ENCODE peak calls at places on chromosomes 3 and 15, in four cellular contexts. One of them, this sample, is unnamed. For H3K4me1, the result is how much of the 10 kb centered on the place peaks cover.

GRCh38 chr3:37447732-37448131 is 273.4 kb upstream of the LRRFIP2 start:
- DNase-seq in A549: no peak
- DNase-seq in OCI-LY7: no peak
- DNase-seq in neural progenitor cell: no peak
- DNase-seq in this sample: peak

GRCh38 chr3:195182470-195182795 is 88.5 kb downstream of the XXYLT1 start:
- DNase-seq in A549: no peak
- DNase-seq in OCI-LY7: no peak
- DNase-seq in neural progenitor cell: no peak
- DNase-seq in this sample: peak

GRCh38 chr3:112651516-112651915 is 10.6 kb upstream of the CCDC80 start:
- DNase-seq in A549: no peak
- DNase-seq in OCI-LY7: no peak
- DNase-seq in neural progenitor cell: no peak
- DNase-seq in this sample: peak

GRCh38 chr3:170079466-170080165 is 41.8 kb downstream of the GPR160 start:
- DNase-seq in A549: no peak
- DNase-seq in OCI-LY7: no peak
- DNase-seq in neural progenitor cell: no peak
- DNase-seq in this sample: no peak

GRCh38 chr3:88986834-88987233 is 120.6 kb upstream of the EPHA3 start:
- DNase-seq in A549: no peak
- DNase-seq in OCI-LY7: no peak
- DNase-seq in neural progenitor cell: no peak
- DNase-seq in this sample: peak

GRCh38 chr15:31236184-31237041 is 90.2 kb upstream of the KLF13 start:
- DNase-seq in A549: peak
- DNase-seq in OCI-LY7: peak
- DNase-seq in neural progenitor cell: no peak
- DNase-seq in this sample: peak

GRCh38 chr3:38490288-38490860 is 5.8 kb upstream of the EXOG start:
- DNase-seq in A549: no peak
- DNase-seq in OCI-LY7: no peak
- DNase-seq in neural progenitor cell: peak
- DNase-seq in this sample: peak

GRCh38 chr3:150610785-150611184 is 7.7 kb downstream of the SELENOT start:
- DNase-seq in A549: no peak
- DNase-seq in OCI-LY7: no peak
- DNase-seq in neural progenitor cell: no peak
- DNase-seq in this sample: no peak

GRCh38 chr3:142983318-142983717 is 18.1 kb upstream of the U2SURP start:
- DNase-seq in A549: no peak
- DNase-seq in OCI-LY7: no peak
- DNase-seq in neural progenitor cell: no peak
- DNase-seq in this sample: no peak

GRCh38 chr15:80745888-80746287 is 33.3 kb upstream of the CEMIP start:
- DNase-seq in A549: no peak
- DNase-seq in OCI-LY7: no peak
- DNase-seq in neural progenitor cell: no peak
- DNase-seq in this sample: no peak

GRCh38 chr3:46405301-46406079 is 1.4 kb downstream of the CCR5AS start:
- DNase-seq in A549: no peak
- DNase-seq in OCI-LY7: no peak
- DNase-seq in neural progenitor cell: no peak
- DNase-seq in this sample: peak

GRCh38 chr3:188432826-188433525 is 279.0 kb downstream of the LPP start:
- DNase-seq in A549: no peak
- DNase-seq in OCI-LY7: no peak
- DNase-seq in neural progenitor cell: no peak
- DNase-seq in this sample: no peak

GRCh38 chr3:184479426-184480126 is 82.0 kb upstream of the EPHB3 start:
- DNase-seq in A549: no peak
- DNase-seq in OCI-LY7: no peak
- DNase-seq in neural progenitor cell: no peak
- DNase-seq in this sample: no peak

GRCh38 chr3:128556949-128557348 is 63.9 kb upstream of the GATA2 start:
- DNase-seq in A549: no peak
- DNase-seq in OCI-LY7: no peak
- DNase-seq in neural progenitor cell: no peak
- DNase-seq in this sample: peak

GRCh38 chr15:26807517-26808427 is 34.9 kb upstream of the GABRB3 start:
- DNase-seq in A549: no peak
- DNase-seq in OCI-LY7: no peak
- DNase-seq in neural progenitor cell: no peak
- DNase-seq in this sample: no peak

GRCh38 chr3:104178695-104179094 is 1188.0 kb upstream of the ALCAM start:
- DNase-seq in A549: no peak
- DNase-seq in OCI-LY7: no peak
- DNase-seq in neural progenitor cell: no peak
- DNase-seq in this sample: no peak

GRCh38 chr15:98433856-98434255 is 214.5 kb upstream of the IGF1R start:
- DNase-seq in A549: no peak
- DNase-seq in OCI-LY7: no peak
- DNase-seq in neural progenitor cell: no peak
- DNase-seq in this sample: no peak

GRCh38 chr15:98813956-98814355 is 165.6 kb downstream of the IGF1R start:
- DNase-seq in A549: no peak
- DNase-seq in OCI-LY7: no peak
- DNase-seq in neural progenitor cell: no peak
- DNase-seq in this sample: no peak

GRCh38 chr3:124391774-124392173 is 338.5 kb upstream of the UMPS start:
- DNase-seq in A549: no peak
- DNase-seq in OCI-LY7: no peak
- DNase-seq in neural progenitor cell: no peak
- DNase-seq in this sample: no peak

GRCh38 chr15:43828061-43828657 is 1.4 kb downstream of the WDR76 start:
- DNase-seq in A549: no peak
- DNase-seq in OCI-LY7: peak
- DNase-seq in neural progenitor cell: peak
- DNase-seq in this sample: no peak

GRCh38 chr15:47674576-47675232 is 42.6 kb upstream of the SEMA6D start:
- DNase-seq in A549: no peak
- DNase-seq in OCI-LY7: no peak
- DNase-seq in neural progenitor cell: peak
- DNase-seq in this sample: peak

GRCh38 chr3:35322070-35322469 is 317.3 kb upstream of the ARPP21 start:
- DNase-seq in A549: no peak
- DNase-seq in OCI-LY7: no peak
- DNase-seq in neural progenitor cell: no peak
- DNase-seq in this sample: no peak

GRCh38 chr3:66303556-66303955 is 82.8 kb downstream of the SLC25A26 start:
- DNase-seq in A549: no peak
- DNase-seq in OCI-LY7: no peak
- DNase-seq in neural progenitor cell: no peak
- DNase-seq in this sample: no peak

GRCh38 chr3:185283374-185283935 is 29.6 kb upstream of the EHHADH start:
- DNase-seq in A549: peak
- DNase-seq in OCI-LY7: no peak
- DNase-seq in neural progenitor cell: no peak
- DNase-seq in this sample: peak

GRCh38 chr3:60555704-60556340 is 695.4 kb downstream of the FHIT start:
- DNase-seq in A549: no peak
- DNase-seq in OCI-LY7: peak
- DNase-seq in neural progenitor cell: peak
- DNase-seq in this sample: peak

GRCh38 chr15:63818628-63819027 is 15.1 kb downstream of the HERC1 start:
- DNase-seq in A549: no peak
- DNase-seq in OCI-LY7: no peak
- DNase-seq in neural progenitor cell: no peak
- DNase-seq in this sample: no peak

GRCh38 chr3:9837701-9838582 is 5.9 kb downstream of the RPUSD3 start:
- DNase-seq in A549: no peak
- DNase-seq in OCI-LY7: no peak
- DNase-seq in neural progenitor cell: no peak
- DNase-seq in this sample: peak

GRCh38 chr3:28912120-28912885 is 368.6 kb upstream of the RBMS3 start:
- DNase-seq in A549: no peak
- DNase-seq in OCI-LY7: no peak
- DNase-seq in neural progenitor cell: no peak
- DNase-seq in this sample: no peak

GRCh38 chr3:49276475-49277356 is at the start of gene C3orf62:
- DNase-seq in A549: peak
- DNase-seq in OCI-LY7: no peak
- DNase-seq in neural progenitor cell: peak
- DNase-seq in this sample: peak

GRCh38 chr15:62559049-62559733 is 394.1 kb upstream of the C2CD4B start:
- DNase-seq in A549: no peak
- DNase-seq in OCI-LY7: no peak
- DNase-seq in neural progenitor cell: no peak
- DNase-seq in this sample: peak

GRCh38 chr3:94173667-94174434 is 111.0 kb downstream of the NSUN3 start:
- DNase-seq in A549: no peak
- DNase-seq in OCI-LY7: no peak
- DNase-seq in neural progenitor cell: no peak
- DNase-seq in this sample: no peak

DNA sequence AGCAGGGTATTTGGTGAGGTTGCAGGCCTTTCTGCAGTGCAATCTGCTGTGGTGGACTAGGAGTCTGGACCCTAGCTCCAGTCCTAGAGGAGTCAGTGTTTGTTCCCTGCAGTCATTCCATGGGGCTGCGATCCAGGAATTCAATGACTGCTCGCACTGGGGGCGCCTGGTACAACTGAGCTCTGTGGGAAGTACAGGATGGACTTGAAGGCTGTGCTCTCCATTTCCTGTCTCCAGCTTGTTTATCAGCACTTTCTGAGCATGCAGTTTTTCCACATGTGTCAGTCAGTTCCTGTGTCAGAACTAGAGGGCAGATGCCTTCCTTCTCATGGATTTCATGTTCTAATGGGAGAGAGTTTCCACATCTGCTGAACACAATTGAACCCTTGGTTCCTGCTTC is 46.7 kb downstream of the PDHB start:
- DNase-seq in A549: no peak
- DNase-seq in OCI-LY7: no peak
- DNase-seq in neural progenitor cell: no peak
- DNase-seq in this sample: no peak
- H3K4me2 ChIP-seq in A549: no peak
- H3K4me2 ChIP-seq in OCI-LY7: no peak
- H3K4me2 ChIP-seq in neural progenitor cell: no peak
- H3K4me2 ChIP-seq in this sample: no peak

GRCh38 chr15:58293622-58294550 is 137.9 kb upstream of the LIPC start:
- DNase-seq in A549: no peak
- DNase-seq in OCI-LY7: no peak
- DNase-seq in neural progenitor cell: no peak
- DNase-seq in this sample: no peak
- H3K4me1 ChIP-seq in A549: under half
- H3K4me1 ChIP-seq in OCI-LY7: under half
- H3K4me1 ChIP-seq in neural progenitor cell: under half
- H3K4me1 ChIP-seq in this sample: under half

DNA sequence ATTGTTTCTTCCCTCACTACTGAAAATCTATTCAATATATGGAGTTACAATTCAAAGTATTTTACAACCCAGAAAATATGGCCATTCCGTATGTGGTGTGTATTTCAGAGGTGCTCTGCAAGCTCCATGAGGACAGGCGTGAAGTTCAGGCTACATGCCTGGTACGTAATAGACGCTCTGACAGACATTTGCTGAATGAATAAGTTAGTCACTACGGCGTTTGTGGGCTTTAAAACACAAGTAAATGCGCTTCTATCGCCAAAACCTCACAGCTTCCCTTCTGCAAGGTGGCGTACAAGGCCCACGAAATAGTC is 701 bp upstream of the TIPARP start:
- DNase-seq in A549: no peak
- DNase-seq in OCI-LY7: no peak
- DNase-seq in neural progenitor cell: no peak
- DNase-seq in this sample: no peak
- H3K4me3 ChIP-seq in A549: peak
- H3K4me3 ChIP-seq in OCI-LY7: peak
- H3K4me3 ChIP-seq in neural progenitor cell: peak
- H3K4me3 ChIP-seq in this sample: peak

GRCh38 chr15:42457445-42458442 is 33.2 kb downstream of the ZNF106 start:
- DNase-seq in A549: no peak
- DNase-seq in OCI-LY7: peak
- DNase-seq in neural progenitor cell: peak
- DNase-seq in this sample: peak
- H3K4me2 ChIP-seq in A549: no peak
- H3K4me2 ChIP-seq in OCI-LY7: peak
- H3K4me2 ChIP-seq in neural progenitor cell: peak
- H3K4me2 ChIP-seq in this sample: peak

This sample was measured in osteoblast.